ENCODE peak calls at places on chromosomes 4 and X, in four cellular contexts. J is cardiac muscle cell; A is pancreas; I is effector memory CD8-positive, alpha-beta T cell. H is an unnamed sample.

GRCh38 chr4:16026155-16026761 is 57.6 kb downstream of the PROM1 start:
- DNase-seq in J (peak), A (no peak), I (peak), H (peak)

GRCh38 chr4:149735796-149736195 is 79.8 kb downstream of the IQCM start:
- DNase-seq in J (peak), A (no peak), I (no peak), H (no peak)

GRCh38 chr4:182738283-182739047 is 178.7 kb downstream of the DCTD start:
- DNase-seq in J (no peak), A (no peak), I (no peak), H (no peak)

GRCh38 chrX:149495573-149496071 is 9.5 kb downstream of the IDS start:
- DNase-seq in J (peak), A (no peak), I (no peak), H (peak)

GRCh38 chrX:52923781-52924241 is 26.7 kb downstream of the FAM156B start:
- DNase-seq in J (peak), A (no peak), I (no peak), H (peak)

GRCh38 chr4:144056800-144057199 is 37.6 kb upstream of the GYPB start:
- DNase-seq in J (no peak), A (no peak), I (no peak), H (no peak)

GRCh38 chr4:99833766-99834165 is 17.1 kb downstream of the DAPP1 start:
- DNase-seq in J (no peak), A (no peak), I (no peak), H (no peak)

GRCh38 chrX:48890934-48891401 is 6.6 kb downstream of the TIMM17B start:
- DNase-seq in J (no peak), A (no peak), I (no peak), H (no peak)

GRCh38 chrX:43663173-43663572 is 7.1 kb downstream of the MAOA start:
- DNase-seq in J (no peak), A (no peak), I (no peak), H (no peak)

GRCh38 chr4:113461281-113461680 is 300.3 kb downstream of the CAMK2D start:
- DNase-seq in J (no peak), A (no peak), I (no peak), H (no peak)

GRCh38 chrX:107753186-107753585 is 22.4 kb downstream of the TSC22D3 start:
- DNase-seq in J (no peak), A (no peak), I (no peak), H (no peak)

GRCh38 chr4:122119739-122120138 is 32.4 kb upstream of the BLTP1 start:
- DNase-seq in J (no peak), A (no peak), I (no peak), H (no peak)

GRCh38 chr4:73208376-73208775 is 50.2 kb downstream of the ANKRD17 start:
- DNase-seq in J (no peak), A (no peak), I (no peak), H (peak)

GRCh38 chr4:39133623-39134022 is 48.7 kb upstream of the WDR19 start:
- DNase-seq in J (no peak), A (no peak), I (no peak), H (no peak)

GRCh38 chr4:39637572-39638357 is 900 bp downstream of the SMIM14 start:
- DNase-seq in J (peak), A (no peak), I (peak), H (peak)

GRCh38 chr4:156413411-156413985 is 459.8 kb upstream of the CTSO start:
- DNase-seq in J (no peak), A (no peak), I (no peak), H (no peak)

GRCh38 chr4:76948441-76949292 is 885 bp upstream of the SEPTIN11 start:
- DNase-seq in J (peak), A (peak), I (peak), H (peak)

GRCh38 chrX:63661676-63662075 is 123.3 kb downstream of the ARHGEF9 start:
- DNase-seq in J (peak), A (no peak), I (no peak), H (no peak)

GRCh38 chr4:128707864-128708263 is 101.6 kb upstream of the JADE1 start:
- DNase-seq in J (peak), A (no peak), I (no peak), H (peak)

GRCh38 chr4:123995939-123996338 is 599.3 kb downstream of the SPRY1 start:
- DNase-seq in J (peak), A (no peak), I (no peak), H (peak)

GRCh38 chr4:7023486-7023885 is 19.7 kb upstream of the TADA2B start:
- DNase-seq in J (no peak), A (no peak), I (no peak), H (no peak)

GRCh38 chr4:98891533-98892337 is 37.2 kb downstream of the EIF4E start:
- DNase-seq in J (peak), A (no peak), I (no peak), H (no peak)

GRCh38 chr4:150402968-150403367 is 179.0 kb upstream of the MAB21L2 start:
- DNase-seq in J (no peak), A (peak), I (no peak), H (no peak)

GRCh38 chr4:37132351-37132989 is 112.1 kb upstream of the NWD2 start:
- DNase-seq in J (no peak), A (no peak), I (no peak), H (no peak)

GRCh38 chr4:13547563-13548041 is 3.3 kb upstream of the NKX3-2 start:
- DNase-seq in J (no peak), A (no peak), I (peak), H (no peak)

GRCh38 chr4:182307746-182308145 is 64.5 kb downstream of the TENM3 start:
- DNase-seq in J (peak), A (no peak), I (no peak), H (peak)

GRCh38 chr4:23999714-24000113 is 109.9 kb upstream of the PPARGC1A start:
- DNase-seq in J (no peak), A (no peak), I (no peak), H (peak)

GRCh38 chr4:169682360-169683047 is 62.1 kb downstream of the CLCN3 start:
- DNase-seq in J (peak), A (no peak), I (no peak), H (no peak)

GRCh38 chr4:36224969-36225903 is 19.1 kb downstream of the ARAP2 start:
- DNase-seq in J (no peak), A (no peak), I (no peak), H (no peak)

GRCh38 chr4:80072607-80073361 is at the start of gene ANTXR2:
- DNase-seq in J (peak), A (peak), I (peak), H (peak)

GRCh38 chrX:20260885-20261284 is 5.8 kb downstream of the RPS6KA3 start:
- DNase-seq in J (no peak), A (no peak), I (no peak), H (no peak)

GRCh38 chrX:71366674-71367256 is 608 bp downstream of the TAF1 start:
- DNase-seq in J (peak), A (peak), I (peak), H (no peak)

GRCh38 chrX:91279479-91279878 is 155.2 kb upstream of the PABPC5 start:
- DNase-seq in J (no peak), A (peak), I (no peak), H (no peak)

GRCh38 chrX:2435465-2435864 is 65.3 kb downstream of the DHRSX start:
- DNase-seq in J (no peak), A (no peak), I (no peak), H (no peak)

GRCh38 chr4:67776746-67777145 is 22.6 kb upstream of the GNRHR start:
- DNase-seq in J (no peak), A (no peak), I (no peak), H (no peak)

GRCh38 chrX:8813036-8813435 is 11.9 kb upstream of the FAM9A start:
- DNase-seq in J (no peak), A (no peak), I (no peak), H (no peak)

GRCh38 chr4:93066746-93067145 is 761.8 kb upstream of the ATOH1 start:
- DNase-seq in J (peak), A (no peak), I (no peak), H (peak)